ENCODE peak calls at places on chromosomes 3 and 15, in eight cellular contexts. B is effector memory CD8-positive, alpha-beta T cell; Z is breast epithelium; G is PC-9; U is natural killer cell; C is right lobe of liver; I is choroid plexus epithelial cell; W is astrocyte. F is an unnamed sample.

GRCh38 chr3:13091898-13092620 is 18.8 kb upstream of the IQSEC1 start:
- DNase-seq in B (peak), I (peak), U (peak), G (peak), Z (peak), W (peak), C (peak), F (peak)

GRCh38 chr3:156685198-156685597 is 10.8 kb downstream of the TIPARP start:
- DNase-seq in Z (no peak), U (no peak), I (peak), C (no peak), W (no peak), B (no peak), G (no peak), F (no peak)

GRCh38 chr3:70006089-70006488 is 6.6 kb downstream of the SAMMSON start:
- DNase-seq in C (no peak), U (no peak), Z (no peak), W (no peak), I (peak), G (no peak), B (no peak), F (no peak)

GRCh38 chr3:115085197-115085865 is 61.8 kb downstream of the ZBTB20 start:
- DNase-seq in Z (no peak), I (no peak), G (no peak), B (no peak), W (no peak), U (no peak), C (no peak), F (no peak)

GRCh38 chr3:89300976-89301375 is 193.6 kb downstream of the EPHA3 start:
- DNase-seq in Z (no peak), G (no peak), C (no peak), B (no peak), W (peak), I (peak), U (no peak), F (no peak)

GRCh38 chr15:52462806-52463360 is 65.8 kb downstream of the MYO5A start:
- DNase-seq in B (no peak), U (no peak), G (no peak), Z (no peak), C (no peak), I (no peak), W (no peak), F (no peak)

GRCh38 chr3:189588061-189588817 is 43.0 kb upstream of the TP63 start:
- DNase-seq in Z (no peak), B (no peak), C (no peak), G (no peak), I (peak), W (peak), U (no peak), F (no peak)

GRCh38 chr3:183301937-183302580 is 49.0 kb downstream of the B3GNT5 start:
- DNase-seq in Z (no peak), B (no peak), C (no peak), I (peak), U (no peak), G (no peak), W (no peak), F (no peak)

GRCh38 chr3:117611242-117611641 is 901.7 kb downstream of the TUSC7 start:
- DNase-seq in U (no peak), Z (no peak), G (no peak), W (no peak), C (no peak), B (no peak), I (no peak), F (no peak)

GRCh38 chr15:51322622-51323296 is 15.6 kb downstream of the CYP19A1 start:
- DNase-seq in B (no peak), G (no peak), U (no peak), C (no peak), W (no peak), I (peak), Z (no peak), F (no peak)

GRCh38 chr3:23385327-23385726 is 182.2 kb downstream of the UBE2E2 start:
- DNase-seq in U (no peak), C (no peak), G (no peak), B (no peak), W (no peak), I (no peak), Z (no peak), F (no peak)

GRCh38 chr15:99976811-99977271 is 243.6 kb upstream of the LYSMD4 start:
- DNase-seq in C (no peak), G (no peak), Z (no peak), W (peak), B (no peak), I (peak), U (no peak), F (no peak)

GRCh38 chr15:83379574-83379973 is 67.6 kb upstream of the SH3GL3 start:
- DNase-seq in Z (no peak), C (no peak), W (no peak), I (no peak), B (no peak), G (peak), U (no peak), F (no peak)

GRCh38 chr15:44810237-44810636 is 73.9 kb downstream of the TRIM69 start:
- DNase-seq in G (no peak), C (no peak), W (no peak), I (no peak), U (no peak), Z (no peak), B (no peak), F (no peak)

GRCh38 chr3:70264122-70264780 is 48.2 kb downstream of the MDFIC2 start:
- DNase-seq in W (no peak), Z (no peak), B (no peak), U (no peak), G (no peak), I (peak), C (no peak), F (no peak)

GRCh38 chr3:129314757-129315385 is 36.2 kb downstream of the HMCES start:
- DNase-seq in U (peak), C (peak), B (peak), I (peak), Z (peak), G (peak), W (peak), F (peak)

GRCh38 chr3:78116874-78117273 is 1077.0 kb downstream of the ROBO2 start:
- DNase-seq in B (no peak), Z (no peak), W (peak), G (no peak), I (peak), U (no peak), C (no peak), F (no peak)

GRCh38 chr3:72722930-72723726 is 125.1 kb downstream of the SHQ1 start:
- DNase-seq in U (no peak), B (no peak), I (peak), Z (peak), W (peak), G (peak), C (no peak), F (no peak)

GRCh38 chr15:52383100-52383588 is 87.5 kb upstream of the MYO5C start:
- DNase-seq in W (peak), Z (no peak), C (no peak), I (no peak), U (no peak), G (no peak), B (no peak), F (no peak)

GRCh38 chr3:177478170-177478859 is 281.0 kb upstream of the TBL1XR1 start:
- DNase-seq in C (peak), G (peak), Z (peak), W (peak), U (no peak), B (no peak), I (peak), F (no peak)

GRCh38 chr15:31498329-31498728 is 171.7 kb downstream of the KLF13 start:
- DNase-seq in Z (no peak), G (no peak), I (no peak), C (no peak), W (no peak), U (no peak), B (no peak), F (no peak)

GRCh38 chr3:107263269-107264021 is 113.8 kb upstream of the CCDC54 start:
- DNase-seq in C (no peak), Z (no peak), U (no peak), G (no peak), W (no peak), I (peak), B (no peak), F (no peak)

GRCh38 chr3:167493240-167493639 is 19.4 kb upstream of the SERPINI2 start:
- DNase-seq in B (no peak), I (no peak), G (no peak), C (no peak), U (no peak), Z (no peak), W (no peak), F (no peak)

GRCh38 chr3:48715179-48715800 is 1.7 kb downstream of the IP6K2 start:
- DNase-seq in W (peak), B (no peak), Z (peak), U (no peak), I (peak), C (no peak), G (no peak), F (no peak)

GRCh38 chr3:62676686-62677271 is 198.4 kb downstream of the CADPS start:
- DNase-seq in B (no peak), W (no peak), Z (no peak), G (no peak), C (no peak), I (no peak), U (no peak), F (no peak)

GRCh38 chr3:4233488-4233887 is 69.7 kb upstream of the SETMAR start:
- DNase-seq in G (no peak), C (no peak), I (no peak), Z (no peak), B (no peak), W (no peak), U (no peak), F (no peak)

GRCh38 chr3:158723991-158724390 is 8.3 kb downstream of the RARRES1 start:
- DNase-seq in W (no peak), U (no peak), G (no peak), C (no peak), I (no peak), B (no peak), Z (no peak), F (no peak)

F was measured in type B pancreatic cell.